ENCODE peak calls at places on chromosomes 2 and 18, in five cellular contexts. N is ascending aorta; S is HTR-8/SVneo; W is T-helper 9 cell; H is stimulated activated CD4-positive, alpha-beta T cell treated with anti-CD3 and anti-CD28 coated beads, TNF-alpha, amount 100 ng/mL, for 4 hours. K is an unnamed sample.

GRCh38 chr2:240460243-240460630 is 24.8 kb downstream of the GPC1 start:
- DNase-seq in N (no peak), S (no peak), W (no peak), H (no peak), K (no peak)

GRCh38 chr2:56263876-56264275 is 80.1 kb downstream of the CCDC85A start:
- DNase-seq in N (no peak), S (no peak), W (no peak), H (no peak), K (no peak)

GRCh38 chr2:43032248-43032893 is 194.0 kb downstream of the ZFP36L2 start:
- DNase-seq in N (no peak), S (no peak), W (no peak), H (no peak), K (no peak)

GRCh38 chr2:122081743-122082142 is 326.3 kb downstream of the TSN start:
- DNase-seq in N (no peak), S (no peak), W (no peak), H (no peak), K (no peak)

GRCh38 chr2:105287692-105288091 is 41.8 kb downstream of the TGFBRAP1 start:
- DNase-seq in N (no peak), S (peak; percentile 20), W (no peak), H (no peak), K (no peak)

GRCh38 chr2:174485763-174486613 is 841 bp downstream of the GPR155 start:
- DNase-seq in N (peak; percentile 66), S (peak; percentile 20), W (no peak), H (no peak), K (no peak)

GRCh38 chr2:180202591-180202990 is 195.5 kb upstream of the CWC22 start:
- DNase-seq in N (no peak), S (no peak), W (no peak), H (no peak), K (no peak)

GRCh38 chr18:46333371-46334199 is 229.4 kb downstream of the HAUS1 start:
- DNase-seq in N (no peak), S (peak; percentile 37), W (peak; percentile 6), H (no peak), K (no peak)

GRCh38 chr2:24613154-24613814 is 122.2 kb downstream of the NCOA1 start:
- DNase-seq in N (no peak), S (peak; percentile 61), W (no peak), H (no peak), K (no peak)

GRCh38 chr2:85802337-85803103 is 48.7 kb downstream of the ATOH8 start:
- DNase-seq in N (peak; percentile 42), S (no peak), W (no peak), H (no peak), K (no peak)

GRCh38 chr2:46002507-46002883 is 294.7 kb upstream of the EPAS1 start:
- DNase-seq in N (no peak), S (no peak), W (no peak), H (no peak), K (no peak)

GRCh38 chr18:22466608-22467390 is 49.1 kb upstream of the CTAGE1 start:
- DNase-seq in N (no peak), S (no peak), W (no peak), H (no peak), K (no peak)

GRCh38 chr2:104849618-104850097 is 4.3 kb upstream of the POU3F3 start:
- DNase-seq in N (no peak), S (peak; percentile 42), W (peak; percentile 28), H (no peak), K (no peak)

GRCh38 chr2:28365158-28365557 is 27.5 kb upstream of the FOSL2 start:
- DNase-seq in N (no peak), S (no peak), W (no peak), H (no peak), K (no peak)

GRCh38 chr2:241925277-241925676 is 55.7 kb downstream of the RTP5 start:
- DNase-seq in N (no peak), S (no peak), W (no peak), H (no peak), K (no peak)

GRCh38 chr2:30178618-30179404 is 32.0 kb downstream of the YPEL5 start:
- DNase-seq in N (no peak), S (no peak), W (no peak), H (no peak), K (no peak)

GRCh38 chr2:120650022-120650644 is 85.5 kb upstream of the GLI2 start:
- DNase-seq in N (no peak), S (no peak), W (no peak), H (no peak), K (no peak)

GRCh38 chr2:86233464-86233863 is 34.2 kb downstream of the MRPL35 start:
- DNase-seq in N (no peak), S (no peak), W (no peak), H (no peak), K (no peak)

K was measured in cerebellar nuclear complex.